ENCODE peak calls at places on chromosomes 5 and 9, in nine cellular contexts. F is Panc1; Z is adrenal gland; E is CD4-positive, alpha-beta memory T cell; Y is pancreas; X is PC-3; A is iPS DF 6.9; G is testis; R is kidney. M is an unnamed sample.

GRCh38 chr5:151174612-151175101 is 17.1 kb upstream of the ANXA6 start:
- DNase-seq in F (no peak), Z (peak; percentile 30), E (no peak), Y (no peak), X (no peak), A (no peak), G (peak; percentile 43), R (no peak), M (no peak)

GRCh38 chr9:137286980-137287383 is 9.5 kb downstream of the TOR4A start:
- DNase-seq in F (no peak), Z (peak; percentile 62), E (no peak), Y (peak; percentile 91), X (peak; percentile 72), A (no peak), G (no peak), R (peak; percentile 77), M (peak; percentile 69)

GRCh38 chr5:60149081-60149480 is 255.6 kb upstream of the PDE4D start:
- DNase-seq in F (no peak), Z (no peak), E (no peak), Y (no peak), X (no peak), A (no peak), G (no peak), R (no peak), M (no peak)

GRCh38 chr5:74232281-74232680 is 408.2 kb downstream of the ENC1 start:
- DNase-seq in F (no peak), Z (no peak), E (no peak), Y (no peak), X (peak; percentile 77), A (no peak), G (no peak), R (no peak), M (peak; percentile 52)

GRCh38 chr9:69168709-69169217 is 5.3 kb upstream of the TJP2 start:
- DNase-seq in F (no peak), Z (no peak), E (peak; percentile 40), Y (no peak), X (peak; percentile 82), A (no peak), G (no peak), R (no peak), M (peak; percentile 48)

GRCh38 chr5:175683921-175684320 is 26.1 kb downstream of the HRH2 start:
- DNase-seq in F (no peak), Z (no peak), E (no peak), Y (no peak), X (no peak), A (no peak), G (no peak), R (peak; percentile 48), M (no peak)

GRCh38 chr5:157197088-157197487 is 16.4 kb downstream of the ITK start:
- DNase-seq in F (no peak), Z (no peak), E (peak; percentile 53), Y (no peak), X (no peak), A (no peak), G (no peak), R (no peak), M (no peak)

GRCh38 chr9:116074658-116075057 is 78.9 kb upstream of the PAPPA start:
- DNase-seq in F (no peak), Z (no peak), E (no peak), Y (no peak), X (peak; percentile 56), A (no peak), G (no peak), R (no peak), M (no peak)

GRCh38 chr9:109771796-109772525 is 8.0 kb upstream of the PALM2AKAP2 start:
- DNase-seq in F (no peak), Z (no peak), E (no peak), Y (no peak), X (no peak), A (no peak), G (no peak), R (no peak), M (no peak)

GRCh38 chr5:174793076-174793475 is 68.7 kb downstream of the MSX2 start:
- DNase-seq in F (no peak), Z (no peak), E (no peak), Y (no peak), X (no peak), A (no peak), G (no peak), R (no peak), M (no peak)

GRCh38 chr5:67059747-67060490 is 136.7 kb downstream of the CD180 start:
- DNase-seq in F (no peak), Z (no peak), E (no peak), Y (no peak), X (peak; percentile 30), A (no peak), G (no peak), R (no peak), M (no peak)

GRCh38 chr5:180648658-180649296 is 623 bp downstream of the FLT4 start:
- DNase-seq in F (no peak), Z (no peak), E (no peak), Y (peak; percentile 63), X (no peak), A (no peak), G (no peak), R (no peak), M (no peak)

GRCh38 chr5:157860898-157861894 is 2.3 kb upstream of the CLINT1 start:
- DNase-seq in F (no peak), Z (no peak), E (peak; percentile 11), Y (no peak), X (no peak), A (no peak), G (no peak), R (no peak), M (no peak)

GRCh38 chr5:69115526-69115925 is 21.7 kb downstream of the SLC30A5 start:
- DNase-seq in F (no peak), Z (no peak), E (no peak), Y (no peak), X (no peak), A (no peak), G (no peak), R (no peak), M (no peak)

GRCh38 chr5:4758550-4758949 is 381.6 kb upstream of the ADAMTS16 start:
- DNase-seq in F (no peak), Z (no peak), E (no peak), Y (no peak), X (no peak), A (no peak), G (no peak), R (no peak), M (no peak)

GRCh38 chr9:134863941-134864820 is 16.4 kb upstream of the FCN2 start:
- DNase-seq in F (no peak), Z (peak; percentile 52), E (no peak), Y (no peak), X (no peak), A (no peak), G (peak; percentile 56), R (peak; percentile 59), M (no peak)

GRCh38 chr5:149886697-149887470 is 57.7 kb downstream of the PDE6A start:
- DNase-seq in F (no peak), Z (no peak), E (no peak), Y (no peak), X (no peak), A (no peak), G (no peak), R (no peak), M (peak; percentile 10)

GRCh38 chr9:34591091-34591910 is 1.8 kb upstream of the CNTFR start:
- DNase-seq in F (peak; percentile 33), Z (peak; percentile 85), E (peak; percentile 62), Y (peak; percentile 94), X (peak; percentile 71), A (no peak), G (peak; percentile 92), R (peak; percentile 94), M (peak; percentile 49)

GRCh38 chr9:34588671-34589370 is 703 bp downstream of the CNTFR start:
- DNase-seq in F (no peak), Z (no peak), E (no peak), Y (no peak), X (no peak), A (no peak), G (no peak), R (no peak), M (no peak)

GRCh38 chr9:34589371-34589655 is 211 bp downstream of the CNTFR start:
- DNase-seq in F (no peak), Z (no peak), E (no peak), Y (no peak), X (no peak), A (no peak), G (no peak), R (no peak), M (no peak)

GRCh38 chr9:34590376-34591090 is 1.0 kb upstream of the CNTFR start:
- DNase-seq in F (no peak), Z (no peak), E (no peak), Y (peak; percentile 71), X (no peak), A (no peak), G (no peak), R (peak; percentile 77), M (no peak)

GRCh38 chr9:34589656-34590375 is at the start of gene CNTFR:
- DNase-seq in F (no peak), Z (no peak), E (peak; percentile 20), Y (no peak), X (no peak), A (no peak), G (peak; percentile 76), R (no peak), M (no peak)
- H3K4me1 ChIP-seq in F (peaks cover 10% of the 10 kb centered on the region), Z (no peaks in the 10 kb centered on the region), E (peaks cover 25% of the 10 kb centered on the region), Y (no peaks in the 10 kb centered on the region), X (no peaks in the 10 kb centered on the region), A (peaks cover 11% of the 10 kb centered on the region), G (peaks cover 26% of the 10 kb centered on the region), R (no peaks in the 10 kb centered on the region), M (no peaks in the 10 kb centered on the region)

GRCh38 chr9:38004809-38005560 is 64.0 kb downstream of the SHB start:
- DNase-seq in F (no peak), Z (no peak), E (no peak), Y (peak; percentile 29), X (no peak), A (no peak), G (no peak), R (peak; percentile 3), M (no peak)
- H3K4me1 ChIP-seq in F (peaks cover 59% of the 10 kb centered on the region), Z (peaks cover 5% of the 10 kb centered on the region), E (no peaks in the 10 kb centered on the region), Y (peaks cover 7% of the 10 kb centered on the region), X (peaks cover 61% of the 10 kb centered on the region), A (peaks cover 8% of the 10 kb centered on the region), G (no peaks in the 10 kb centered on the region), R (peaks cover 44% of the 10 kb centered on the region), M (peaks cover 44% of the 10 kb centered on the region)

GRCh38 chr5:173003360-173003759 is 19.8 kb downstream of the ATP6V0E1 start:
- DNase-seq in F (no peak), Z (no peak), E (no peak), Y (no peak), X (no peak), A (no peak), G (no peak), R (no peak), M (no peak)
- H3K4me1 ChIP-seq in F (no peaks in the 10 kb centered on the region), Z (peaks cover 9% of the 10 kb centered on the region), E (peaks cover 75% of the 10 kb centered on the region), Y (no peaks in the 10 kb centered on the region), X (no peaks in the 10 kb centered on the region), A (no peaks in the 10 kb centered on the region), G (peaks cover 17% of the 10 kb centered on the region), R (peaks cover 17% of the 10 kb centered on the region), M (no peaks in the 10 kb centered on the region)

DNA sequence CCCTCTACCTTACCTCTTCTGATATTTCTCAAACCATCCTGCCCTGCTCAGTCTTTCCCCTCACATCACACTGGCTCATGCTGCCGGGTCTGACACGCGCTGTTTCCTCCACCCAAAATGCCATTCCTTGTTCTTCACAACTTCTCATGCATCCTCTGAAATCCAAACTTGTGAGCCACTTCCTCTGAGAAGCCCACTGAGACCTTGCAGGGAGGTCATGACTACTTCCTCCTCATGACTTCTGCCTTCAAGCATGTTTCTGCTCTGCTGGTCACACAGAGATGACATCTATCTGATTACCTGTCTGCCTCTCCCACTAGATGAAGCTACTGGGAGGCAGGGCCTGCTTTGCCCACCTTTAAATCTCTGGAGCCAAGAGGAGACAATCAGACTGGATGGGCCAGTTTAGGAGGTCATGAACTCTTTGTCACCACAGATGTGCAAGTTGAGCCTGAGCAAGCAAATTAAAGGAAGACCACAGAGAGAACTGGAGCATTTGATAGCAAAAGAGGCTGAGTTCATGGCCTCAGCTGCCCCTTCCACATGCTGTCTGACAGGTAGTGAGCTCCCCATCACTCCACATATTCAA is 119.8 kb upstream of the TBC1D2 start:
- DNase-seq in F (no peak), Z (no peak), E (no peak), Y (no peak), X (peak; percentile 29), A (no peak), G (no peak), R (no peak), M (peak; percentile 96)
- H3K4me1 ChIP-seq in F (no peaks in the 10 kb centered on the region), Z (peaks cover 4% of the 10 kb centered on the region), E (no peaks in the 10 kb centered on the region), Y (peaks cover 20% of the 10 kb centered on the region), X (peaks cover 8% of the 10 kb centered on the region), A (no peaks in the 10 kb centered on the region), G (no peaks in the 10 kb centered on the region), R (no peaks in the 10 kb centered on the region), M (peaks cover 45% of the 10 kb centered on the region)